ENCODE peak calls at places on chromosomes 6 and 20, in seven cellular contexts. One of them, this sample, is unnamed.

GRCh38 chr6:39053016-39053595 is 4.5 kb downstream of the GLP1R start:
- DNase-seq in naive thymus-derived CD4-positive, alpha-beta T cell: no peak
- DNase-seq in aorta: no peak
- DNase-seq in A549: no peak
- DNase-seq in tibial artery: no peak
- DNase-seq in CD4-positive, alpha-beta T cell: no peak
- DNase-seq in left ventricle myocardium inferior: no peak
- DNase-seq in this sample: no peak

GRCh38 chr6:84546427-84546914 is 217.9 kb downstream of the TBX18 start:
- DNase-seq in naive thymus-derived CD4-positive, alpha-beta T cell: no peak
- DNase-seq in aorta: no peak
- DNase-seq in A549: no peak
- DNase-seq in tibial artery: no peak
- DNase-seq in CD4-positive, alpha-beta T cell: no peak
- DNase-seq in left ventricle myocardium inferior: no peak
- DNase-seq in this sample: no peak

GRCh38 chr20:43963872-43964791 is 49.5 kb downstream of the TOX2 start:
- DNase-seq in naive thymus-derived CD4-positive, alpha-beta T cell: peak
- DNase-seq in aorta: peak
- DNase-seq in A549: no peak
- DNase-seq in tibial artery: peak
- DNase-seq in CD4-positive, alpha-beta T cell: peak
- DNase-seq in left ventricle myocardium inferior: peak
- DNase-seq in this sample: no peak

GRCh38 chr20:38426006-38426405 is 9.1 kb downstream of the SNHG17 start:
- DNase-seq in naive thymus-derived CD4-positive, alpha-beta T cell: no peak
- DNase-seq in aorta: peak
- DNase-seq in A549: peak
- DNase-seq in tibial artery: no peak
- DNase-seq in CD4-positive, alpha-beta T cell: no peak
- DNase-seq in left ventricle myocardium inferior: no peak
- DNase-seq in this sample: no peak

GRCh38 chr6:56699066-56699654 is 56.5 kb upstream of the DST start:
- DNase-seq in naive thymus-derived CD4-positive, alpha-beta T cell: no peak
- DNase-seq in aorta: no peak
- DNase-seq in A549: no peak
- DNase-seq in tibial artery: no peak
- DNase-seq in CD4-positive, alpha-beta T cell: no peak
- DNase-seq in left ventricle myocardium inferior: no peak
- DNase-seq in this sample: no peak

GRCh38 chr20:9053108-9053507 is 15.8 kb upstream of the PLCB4 start:
- DNase-seq in naive thymus-derived CD4-positive, alpha-beta T cell: no peak
- DNase-seq in aorta: no peak
- DNase-seq in A549: no peak
- DNase-seq in tibial artery: no peak
- DNase-seq in CD4-positive, alpha-beta T cell: no peak
- DNase-seq in left ventricle myocardium inferior: no peak
- DNase-seq in this sample: no peak

GRCh38 chr20:30284533-30284932 is 972.9 kb upstream of the DEFB115 start:
- DNase-seq in naive thymus-derived CD4-positive, alpha-beta T cell: no peak
- DNase-seq in aorta: no peak
- DNase-seq in A549: no peak
- DNase-seq in tibial artery: no peak
- DNase-seq in CD4-positive, alpha-beta T cell: no peak
- DNase-seq in left ventricle myocardium inferior: no peak
- DNase-seq in this sample: no peak

GRCh38 chr6:127857051-127857637 is 43.7 kb downstream of the THEMIS start:
- DNase-seq in naive thymus-derived CD4-positive, alpha-beta T cell: no peak
- DNase-seq in aorta: no peak
- DNase-seq in A549: no peak
- DNase-seq in tibial artery: no peak
- DNase-seq in CD4-positive, alpha-beta T cell: no peak
- DNase-seq in left ventricle myocardium inferior: no peak
- DNase-seq in this sample: no peak

GRCh38 chr6:47288245-47289090 is 21.2 kb downstream of the TNFRSF21 start:
- DNase-seq in naive thymus-derived CD4-positive, alpha-beta T cell: no peak
- DNase-seq in aorta: no peak
- DNase-seq in A549: no peak
- DNase-seq in tibial artery: no peak
- DNase-seq in CD4-positive, alpha-beta T cell: no peak
- DNase-seq in left ventricle myocardium inferior: no peak
- DNase-seq in this sample: no peak

GRCh38 chr6:84441456-84441855 is 214.0 kb upstream of the CEP162 start:
- DNase-seq in naive thymus-derived CD4-positive, alpha-beta T cell: no peak
- DNase-seq in aorta: no peak
- DNase-seq in A549: no peak
- DNase-seq in tibial artery: no peak
- DNase-seq in CD4-positive, alpha-beta T cell: no peak
- DNase-seq in left ventricle myocardium inferior: no peak
- DNase-seq in this sample: no peak

GRCh38 chr20:4150095-4150492 is 134.7 kb upstream of the RNF24 start:
- DNase-seq in naive thymus-derived CD4-positive, alpha-beta T cell: no peak
- DNase-seq in aorta: no peak
- DNase-seq in A549: peak
- DNase-seq in tibial artery: peak
- DNase-seq in CD4-positive, alpha-beta T cell: no peak
- DNase-seq in left ventricle myocardium inferior: no peak
- DNase-seq in this sample: no peak

GRCh38 chr20:8020314-8021079 is 936 bp upstream of the TMX4 start:
- DNase-seq in naive thymus-derived CD4-positive, alpha-beta T cell: peak
- DNase-seq in aorta: no peak
- DNase-seq in A549: no peak
- DNase-seq in tibial artery: no peak
- DNase-seq in CD4-positive, alpha-beta T cell: no peak
- DNase-seq in left ventricle myocardium inferior: no peak
- DNase-seq in this sample: no peak

GRCh38 chr6:77657365-77657764 is 4.5 kb downstream of the MEI4 start:
- DNase-seq in naive thymus-derived CD4-positive, alpha-beta T cell: no peak
- DNase-seq in aorta: no peak
- DNase-seq in A549: no peak
- DNase-seq in tibial artery: no peak
- DNase-seq in CD4-positive, alpha-beta T cell: no peak
- DNase-seq in left ventricle myocardium inferior: no peak
- DNase-seq in this sample: no peak

GRCh38 chr6:127210725-127211124 is 55.9 kb upstream of the RNF146 start:
- DNase-seq in naive thymus-derived CD4-positive, alpha-beta T cell: no peak
- DNase-seq in aorta: no peak
- DNase-seq in A549: no peak
- DNase-seq in tibial artery: no peak
- DNase-seq in CD4-positive, alpha-beta T cell: no peak
- DNase-seq in left ventricle myocardium inferior: no peak
- DNase-seq in this sample: no peak

GRCh38 chr6:15062311-15063252 is 183.3 kb upstream of the JARID2 start:
- DNase-seq in naive thymus-derived CD4-positive, alpha-beta T cell: no peak
- DNase-seq in aorta: no peak
- DNase-seq in A549: peak
- DNase-seq in tibial artery: no peak
- DNase-seq in CD4-positive, alpha-beta T cell: no peak
- DNase-seq in left ventricle myocardium inferior: no peak
- DNase-seq in this sample: no peak

GRCh38 chr6:130906736-130907381 is 79.7 kb downstream of the SMLR1 start:
- DNase-seq in naive thymus-derived CD4-positive, alpha-beta T cell: no peak
- DNase-seq in aorta: no peak
- DNase-seq in A549: no peak
- DNase-seq in tibial artery: no peak
- DNase-seq in CD4-positive, alpha-beta T cell: no peak
- DNase-seq in left ventricle myocardium inferior: no peak
- DNase-seq in this sample: no peak

GRCh38 chr20:61130156-61130555 is 121.9 kb upstream of the CDH4 start:
- DNase-seq in naive thymus-derived CD4-positive, alpha-beta T cell: no peak
- DNase-seq in aorta: no peak
- DNase-seq in A549: no peak
- DNase-seq in tibial artery: no peak
- DNase-seq in CD4-positive, alpha-beta T cell: no peak
- DNase-seq in left ventricle myocardium inferior: no peak
- DNase-seq in this sample: no peak

GRCh38 chr20:23161968-23162696 is 76.0 kb upstream of the CD93 start:
- DNase-seq in naive thymus-derived CD4-positive, alpha-beta T cell: no peak
- DNase-seq in aorta: peak
- DNase-seq in A549: peak
- DNase-seq in tibial artery: peak
- DNase-seq in CD4-positive, alpha-beta T cell: no peak
- DNase-seq in left ventricle myocardium inferior: peak
- DNase-seq in this sample: no peak

GRCh38 chr6:141963543-141964295 is 169.0 kb upstream of the GJE1 start:
- DNase-seq in naive thymus-derived CD4-positive, alpha-beta T cell: no peak
- DNase-seq in aorta: no peak
- DNase-seq in A549: no peak
- DNase-seq in tibial artery: no peak
- DNase-seq in CD4-positive, alpha-beta T cell: no peak
- DNase-seq in left ventricle myocardium inferior: no peak
- DNase-seq in this sample: no peak

DNA sequence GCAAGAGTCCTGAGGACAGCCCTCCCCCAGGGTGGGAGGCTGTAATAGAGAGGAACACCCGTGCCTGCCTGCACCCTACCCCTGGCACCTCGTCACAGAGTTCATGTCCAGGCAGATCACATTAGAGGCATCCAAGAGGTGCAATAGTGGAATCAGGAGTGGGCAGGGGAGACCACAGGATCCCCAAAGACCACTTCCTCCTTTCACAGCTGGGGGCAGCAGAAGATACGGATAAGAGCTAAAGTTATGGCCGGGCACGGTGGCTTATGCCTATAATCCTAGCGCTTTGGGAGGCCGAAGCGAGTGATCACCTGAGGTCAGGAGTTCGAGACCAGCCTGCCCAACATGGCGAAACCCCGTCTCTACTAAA is 1.5 kb upstream of the CAPN11 start:
- DNase-seq in naive thymus-derived CD4-positive, alpha-beta T cell: no peak
- DNase-seq in aorta: no peak
- DNase-seq in A549: no peak
- DNase-seq in tibial artery: no peak
- DNase-seq in CD4-positive, alpha-beta T cell: no peak
- DNase-seq in left ventricle myocardium inferior: no peak
- DNase-seq in this sample: no peak
- H3K27ac ChIP-seq in naive thymus-derived CD4-positive, alpha-beta T cell: no peak
- H3K27ac ChIP-seq in aorta: no peak
- H3K27ac ChIP-seq in A549: no peak
- H3K27ac ChIP-seq in tibial artery: no peak
- H3K27ac ChIP-seq in CD4-positive, alpha-beta T cell: no peak
- H3K27ac ChIP-seq in left ventricle myocardium inferior: no peak
- H3K27ac ChIP-seq in this sample: no peak

DNA sequence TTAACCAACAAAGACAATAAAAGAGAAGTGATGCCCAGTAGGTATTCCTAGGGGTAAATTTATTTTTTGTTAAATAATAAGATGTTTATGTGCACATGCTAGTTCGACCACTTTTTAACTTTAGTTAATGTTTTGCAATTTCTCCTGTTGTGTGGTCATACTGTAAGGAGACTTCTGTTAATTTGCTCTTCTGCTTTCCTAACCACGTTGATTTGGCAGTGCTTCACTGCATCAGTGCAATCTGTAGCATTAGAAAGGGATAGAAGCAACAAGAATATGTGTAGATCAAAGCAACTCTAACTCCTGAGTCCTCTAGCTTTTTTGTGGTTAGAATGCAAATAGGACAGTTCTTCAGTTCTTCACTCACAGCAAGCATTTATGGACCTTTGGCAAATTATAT is 13.9 kb downstream of the MYB start:
- DNase-seq in naive thymus-derived CD4-positive, alpha-beta T cell: no peak
- DNase-seq in aorta: no peak
- DNase-seq in A549: no peak
- DNase-seq in tibial artery: no peak
- DNase-seq in CD4-positive, alpha-beta T cell: no peak
- DNase-seq in left ventricle myocardium inferior: no peak
- DNase-seq in this sample: no peak
- H3K27ac ChIP-seq in naive thymus-derived CD4-positive, alpha-beta T cell: no peak
- H3K27ac ChIP-seq in aorta: no peak
- H3K27ac ChIP-seq in A549: no peak
- H3K27ac ChIP-seq in tibial artery: no peak
- H3K27ac ChIP-seq in CD4-positive, alpha-beta T cell: no peak
- H3K27ac ChIP-seq in left ventricle myocardium inferior: no peak
- H3K27ac ChIP-seq in this sample: no peak

GRCh38 chr6:143980921-143981320 is 27.1 kb downstream of the PLAGL1 start:
- DNase-seq in naive thymus-derived CD4-positive, alpha-beta T cell: no peak
- DNase-seq in aorta: no peak
- DNase-seq in A549: no peak
- DNase-seq in tibial artery: no peak
- DNase-seq in CD4-positive, alpha-beta T cell: no peak
- DNase-seq in left ventricle myocardium inferior: no peak
- DNase-seq in this sample: no peak

GRCh38 chr6:143971453-143971852 is 36.6 kb downstream of the PLAGL1 start:
- DNase-seq in naive thymus-derived CD4-positive, alpha-beta T cell: no peak
- DNase-seq in aorta: no peak
- DNase-seq in A549: no peak
- DNase-seq in tibial artery: no peak
- DNase-seq in CD4-positive, alpha-beta T cell: no peak
- DNase-seq in left ventricle myocardium inferior: no peak
- DNase-seq in this sample: no peak

GRCh38 chr6:143974089-143974488 is 34.0 kb downstream of the PLAGL1 start:
- DNase-seq in naive thymus-derived CD4-positive, alpha-beta T cell: no peak
- DNase-seq in aorta: no peak
- DNase-seq in A549: no peak
- DNase-seq in tibial artery: no peak
- DNase-seq in CD4-positive, alpha-beta T cell: no peak
- DNase-seq in left ventricle myocardium inferior: no peak
- DNase-seq in this sample: no peak

GRCh38 chr6:143973097-143973979 is 34.7 kb downstream of the PLAGL1 start:
- DNase-seq in naive thymus-derived CD4-positive, alpha-beta T cell: no peak
- DNase-seq in aorta: no peak
- DNase-seq in A549: no peak
- DNase-seq in tibial artery: no peak
- DNase-seq in CD4-positive, alpha-beta T cell: no peak
- DNase-seq in left ventricle myocardium inferior: no peak
- DNase-seq in this sample: no peak

GRCh38 chr6:143976834-143977354 is 31.2 kb downstream of the PLAGL1 start:
- DNase-seq in naive thymus-derived CD4-positive, alpha-beta T cell: no peak
- DNase-seq in aorta: no peak
- DNase-seq in A549: no peak
- DNase-seq in tibial artery: no peak
- DNase-seq in CD4-positive, alpha-beta T cell: no peak
- DNase-seq in left ventricle myocardium inferior: no peak
- DNase-seq in this sample: no peak
- H3K27ac ChIP-seq in naive thymus-derived CD4-positive, alpha-beta T cell: no peak
- H3K27ac ChIP-seq in aorta: no peak
- H3K27ac ChIP-seq in A549: no peak
- H3K27ac ChIP-seq in tibial artery: no peak
- H3K27ac ChIP-seq in CD4-positive, alpha-beta T cell: no peak
- H3K27ac ChIP-seq in left ventricle myocardium inferior: no peak
- H3K27ac ChIP-seq in this sample: no peak

GRCh38 chr20:41905186-41905585 is 287.0 kb upstream of the CHD6 start:
- DNase-seq in naive thymus-derived CD4-positive, alpha-beta T cell: no peak
- DNase-seq in aorta: no peak
- DNase-seq in A549: no peak
- DNase-seq in tibial artery: no peak
- DNase-seq in CD4-positive, alpha-beta T cell: no peak
- DNase-seq in left ventricle myocardium inferior: no peak
- DNase-seq in this sample: no peak
- H3K27ac ChIP-seq in naive thymus-derived CD4-positive, alpha-beta T cell: no peak
- H3K27ac ChIP-seq in aorta: no peak
- H3K27ac ChIP-seq in A549: no peak
- H3K27ac ChIP-seq in tibial artery: no peak
- H3K27ac ChIP-seq in CD4-positive, alpha-beta T cell: no peak
- H3K27ac ChIP-seq in left ventricle myocardium inferior: no peak
- H3K27ac ChIP-seq in this sample: no peak

DNA sequence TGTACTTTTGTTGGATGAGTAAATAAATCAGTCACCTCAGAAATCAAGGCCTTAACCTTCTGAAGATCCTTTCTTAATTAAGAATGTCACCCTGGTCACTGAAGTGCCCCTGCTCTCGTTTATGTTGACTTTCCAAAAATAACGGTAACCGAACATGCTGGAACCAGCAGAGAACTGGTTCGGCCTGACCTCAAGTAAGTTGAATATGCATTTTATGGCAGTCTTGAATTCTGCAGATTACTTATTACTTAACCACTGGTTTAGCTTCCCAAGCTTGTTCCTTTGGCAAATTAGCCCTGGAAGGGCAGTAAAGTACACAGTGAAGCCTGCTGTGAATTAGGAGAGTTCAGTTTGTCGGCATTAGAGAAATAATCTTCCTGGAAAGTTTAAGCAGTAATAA is 12.2 kb downstream of the MAPRE1 start:
- DNase-seq in naive thymus-derived CD4-positive, alpha-beta T cell: no peak
- DNase-seq in aorta: no peak
- DNase-seq in A549: no peak
- DNase-seq in tibial artery: no peak
- DNase-seq in CD4-positive, alpha-beta T cell: no peak
- DNase-seq in left ventricle myocardium inferior: no peak
- DNase-seq in this sample: no peak
- H3K27ac ChIP-seq in naive thymus-derived CD4-positive, alpha-beta T cell: no peak
- H3K27ac ChIP-seq in aorta: no peak
- H3K27ac ChIP-seq in A549: no peak
- H3K27ac ChIP-seq in tibial artery: no peak
- H3K27ac ChIP-seq in CD4-positive, alpha-beta T cell: no peak
- H3K27ac ChIP-seq in left ventricle myocardium inferior: no peak
- H3K27ac ChIP-seq in this sample: no peak